ENCODE peak calls at places on chromosomes 12 and 14, in eight cellular contexts. V is cardiac muscle cell, C is cardiac fibroblast, R is stomach, N is MM.1S, T is colonic mucosa, B is astrocyte of the cerebellum, O is left ventricle myocardium inferior. P is an unnamed sample.

GRCh38 chr14:33323979-33324378 is 385.3 kb downstream of the NPAS3 start:
- DNase-seq in N (no peak), V (no peak), O (no peak), C (no peak), R (no peak), B (no peak), T (no peak), P (no peak)

GRCh38 chr12:54571166-54571856 is 17.1 kb downstream of the PPP1R1A start:
- DNase-seq in N (no peak), T (no peak), C (peak), B (no peak), O (no peak), V (peak), R (no peak), P (no peak)

GRCh38 chr14:83395321-83395720 is 1861.7 kb upstream of the SEL1L start:
- DNase-seq in T (no peak), N (no peak), V (no peak), O (no peak), R (no peak), B (no peak), C (no peak), P (no peak)

GRCh38 chr12:13102481-13103195 is 829 bp downstream of the GSG1 start:
- DNase-seq in B (no peak), R (no peak), T (no peak), N (no peak), V (peak), C (peak), O (no peak), P (no peak)

GRCh38 chr14:36810209-36810608 is 148.5 kb downstream of the PAX9 start:
- DNase-seq in C (no peak), O (no peak), V (no peak), B (no peak), N (no peak), T (no peak), R (no peak), P (no peak)

GRCh38 chr14:75205586-75205985 is 29.2 kb upstream of the TMED10 start:
- DNase-seq in V (peak), R (no peak), C (peak), N (no peak), O (no peak), T (no peak), B (no peak), P (no peak)

GRCh38 chr14:74670726-74671125 is 42.2 kb downstream of the AREL1 start:
- DNase-seq in N (no peak), V (peak), O (no peak), B (peak), C (peak), T (no peak), R (no peak), P (no peak)

GRCh38 chr14:24430143-24430681 is 458 bp downstream of the KHNYN start:
- DNase-seq in T (peak), O (peak), C (peak), V (peak), N (peak), R (peak), B (peak), P (peak)

GRCh38 chr14:70061108-70061507 is 127.6 kb downstream of the SLC8A3 start:
- DNase-seq in O (no peak), R (no peak), T (no peak), N (no peak), B (no peak), V (no peak), C (peak), P (no peak)

GRCh38 chr12:12779529-12779928 is 5.9 kb upstream of the APOLD1 start:
- DNase-seq in C (peak), V (peak), B (peak), R (no peak), T (no peak), N (no peak), O (no peak), P (no peak)

GRCh38 chr14:104999361-104999760 is 13.8 kb downstream of the CLBA1 start:
- DNase-seq in B (no peak), V (no peak), R (no peak), O (no peak), C (no peak), N (no peak), T (no peak), P (no peak)

GRCh38 chr12:119444462-119445044 is 110.0 kb downstream of the CCDC60 start:
- DNase-seq in T (peak), B (no peak), O (peak), V (peak), R (peak), N (peak), C (peak), P (peak)

GRCh38 chr14:72736791-72737559 is 156.9 kb downstream of the DPF3 start:
- DNase-seq in V (no peak), T (no peak), R (no peak), C (no peak), O (no peak), B (peak), N (no peak), P (no peak)

GRCh38 chr12:100955139-100955538 is 160.6 kb downstream of the ANO4 start:
- DNase-seq in T (no peak), N (no peak), B (peak), O (no peak), R (no peak), V (peak), C (peak), P (no peak)

GRCh38 chr12:115472852-115473251 is 788.9 kb upstream of the TBX3 start:
- DNase-seq in C (no peak), B (no peak), R (no peak), T (no peak), N (no peak), O (no peak), V (no peak), P (no peak)

GRCh38 chr12:120540445-120540844 is 6.3 kb downstream of the RNF10 start:
- DNase-seq in R (no peak), V (peak), N (peak), T (no peak), B (no peak), C (peak), O (no peak), P (no peak)

GRCh38 chr14:106459971-106460730 is 933.8 kb downstream of the TMEM121 start:
- DNase-seq in O (no peak), B (no peak), T (no peak), C (no peak), N (peak), V (no peak), R (no peak), P (no peak)

GRCh38 chr14:98950356-98950895 is 321.6 kb downstream of the BCL11B start:
- DNase-seq in C (no peak), N (no peak), V (no peak), T (no peak), O (no peak), B (no peak), R (no peak), P (no peak)

GRCh38 chr12:29207120-29207519 is 58.0 kb downstream of the FAR2 start:
- DNase-seq in V (peak), T (no peak), O (no peak), N (no peak), C (peak), B (no peak), R (no peak), P (no peak)
- TF ChIP-seq CTCF in V (no peak), T (no peak), O (no peak), N (no peak), C (no peak), B (no peak), R (no peak), P (no peak)

DNA sequence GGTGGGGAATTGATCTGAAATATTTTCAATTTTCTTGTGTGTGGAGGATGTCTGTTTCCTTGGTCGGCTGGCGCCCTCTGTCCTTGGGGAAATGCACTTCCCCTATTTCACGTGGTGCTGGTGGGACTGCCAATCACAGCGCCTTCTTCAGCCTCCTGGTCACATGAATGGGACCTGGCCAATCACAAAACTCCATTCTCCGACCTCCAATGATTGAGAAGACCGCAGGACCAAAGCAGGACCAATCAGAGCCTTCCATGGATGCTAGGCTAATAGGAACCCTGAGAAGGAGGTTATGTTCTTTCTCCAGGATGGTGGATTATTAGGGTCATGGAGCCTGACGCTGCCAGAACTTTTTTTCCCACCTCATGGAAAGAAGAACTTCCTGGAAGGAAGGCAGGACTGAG is 188.7 kb downstream of the TTC8 start:
- DNase-seq in N (no peak), C (peak), R (peak), B (no peak), V (peak), T (peak), O (no peak), P (no peak)
- TF ChIP-seq CTCF in N (peak), C (peak), R (no peak), B (peak), V (peak), T (peak), O (peak), P (peak)

GRCh38 chr12:5872745-5873144 is 72.3 kb downstream of the ANO2 start:
- DNase-seq in T (no peak), B (no peak), R (no peak), N (no peak), V (no peak), O (no peak), C (no peak), P (no peak)
- TF ChIP-seq CTCF in T (no peak), B (peak), R (no peak), N (peak), V (no peak), O (peak), C (no peak), P (peak)

GRCh38 chr12:52049286-52049685 is 2.0 kb upstream of the NR4A1 start:
- DNase-seq in C (no peak), R (no peak), V (no peak), B (no peak), T (no peak), N (peak), O (no peak), P (no peak)

GRCh38 chr12:52050116-52050770 is 999 bp upstream of the NR4A1 start:
- DNase-seq in O (no peak), C (peak), T (peak), R (peak), V (peak), B (no peak), N (peak), P (no peak)

GRCh38 chr12:52049688-52050087 is 1.6 kb upstream of the NR4A1 start:
- DNase-seq in N (peak), R (no peak), C (no peak), T (peak), O (no peak), B (no peak), V (no peak), P (no peak)

GRCh38 chr12:52052471-52053186 is 1.4 kb downstream of the NR4A1 start:
- DNase-seq in R (peak), T (peak), C (no peak), V (peak), N (no peak), B (no peak), O (no peak), P (no peak)

DNA sequence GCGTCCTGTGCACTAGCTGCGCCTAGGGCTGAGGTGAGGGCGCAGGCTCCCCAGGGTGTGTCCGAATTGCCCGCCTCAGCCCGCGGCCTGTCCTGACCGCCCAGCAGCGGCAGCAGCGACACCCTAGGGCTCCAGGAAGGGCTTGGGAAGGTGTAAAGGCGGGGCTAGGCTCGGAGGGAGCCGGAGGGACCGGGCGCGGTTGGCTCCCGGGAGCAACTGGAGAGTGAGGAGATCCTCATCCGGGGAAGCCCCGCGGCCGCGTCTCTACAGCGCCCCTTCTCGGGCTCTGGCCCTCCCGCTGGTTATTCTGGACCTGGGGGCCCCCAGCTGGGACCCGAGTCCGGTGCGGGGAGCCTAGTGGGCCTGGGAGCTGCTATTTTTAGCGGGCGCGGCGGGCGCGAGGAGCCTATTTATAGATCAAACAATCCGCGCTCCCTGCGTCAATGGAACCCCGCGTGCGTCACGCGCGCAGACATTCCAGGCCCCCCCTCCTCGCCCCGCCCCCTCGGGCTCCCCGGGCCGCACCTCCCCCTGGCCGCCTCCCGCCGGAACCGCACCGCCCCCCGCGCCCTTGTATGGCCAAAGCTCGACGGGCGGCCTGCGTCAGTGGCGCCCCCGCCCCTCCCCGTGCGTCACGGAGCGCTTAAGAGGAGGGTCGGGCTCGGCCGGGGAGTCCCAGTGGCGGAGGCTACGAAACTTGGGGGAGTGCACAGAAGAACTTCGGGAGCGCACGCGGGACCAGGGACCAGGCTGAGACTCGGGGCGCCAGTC is at the start of gene NR4A1:
- DNase-seq in T (peak), O (peak), R (peak), V (peak), C (peak), N (peak), B (peak), P (peak)
- TF ChIP-seq CTCF in T (no peak), O (peak), R (no peak), V (peak), C (peak), N (peak), B (no peak), P (peak)

GRCh38 chr14:88614218-88614907 is 51.5 kb downstream of the ZC3H14 start:
- DNase-seq in C (peak), V (peak), R (no peak), O (no peak), N (no peak), T (no peak), B (peak), P (peak)

GRCh38 chr14:88613552-88614010 is 50.7 kb downstream of the ZC3H14 start:
- DNase-seq in B (peak), N (no peak), O (no peak), R (peak), T (no peak), C (peak), V (peak), P (peak)

GRCh38 chr14:88618476-88618875 is 55.6 kb downstream of the ZC3H14 start:
- DNase-seq in C (no peak), B (no peak), O (no peak), N (no peak), V (no peak), T (no peak), R (no peak), P (no peak)

GRCh38 chr14:88617479-88617878 is 54.6 kb downstream of the ZC3H14 start:
- DNase-seq in N (no peak), T (no peak), B (no peak), O (no peak), V (no peak), R (no peak), C (no peak), P (no peak)

DNA sequence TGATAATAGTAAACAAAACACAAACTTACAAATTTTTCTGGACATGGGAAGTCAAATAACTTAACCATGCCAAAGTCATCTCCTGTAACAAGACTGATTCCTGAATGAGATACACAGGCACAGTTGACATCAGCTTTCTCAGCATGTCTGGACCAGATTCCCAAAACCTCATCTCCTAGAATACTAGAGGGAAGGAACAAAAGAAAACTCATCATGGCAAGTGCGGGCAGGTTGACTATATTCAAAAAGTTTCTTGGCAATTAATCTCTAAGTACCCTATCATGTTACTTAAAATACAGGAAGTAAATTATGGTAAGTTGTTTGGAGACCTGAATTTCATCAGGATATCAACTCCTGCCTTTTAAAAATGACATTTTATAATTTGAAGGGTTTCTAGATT is 53.9 kb downstream of the ZC3H14 start:
- DNase-seq in N (no peak), V (no peak), R (no peak), C (no peak), O (no peak), B (no peak), T (no peak), P (no peak)
- TF ChIP-seq CTCF in N (no peak), V (no peak), R (no peak), C (no peak), O (no peak), B (no peak), T (no peak), P (no peak)